ENCODE peak calls at places on chromosomes 11 and 22, in ten cellular contexts. M is BJ, O is type B pancreatic cell, A is Panc1, U is heart left ventricle, H is neural crest cell, C is choroid plexus epithelial cell, G is lower leg skin, Q is adrenal gland, V is cardiac fibroblast. K is an unnamed sample.

GRCh38 chr11:128018692-128019091 is 568.7 kb downstream of the ETS1 start:
- DNase-seq in U (no peak), Q (no peak), M (no peak), G (no peak), V (no peak), A (no peak), C (no peak), H (no peak), O (no peak), K (no peak)

GRCh38 chr11:48093795-48094642 is 113.7 kb downstream of the PTPRJ start:
- DNase-seq in H (no peak), C (peak), G (no peak), M (no peak), O (peak), Q (no peak), U (peak), A (no peak), V (no peak), K (no peak)

GRCh38 chr11:32434387-32435151 is 770 bp downstream of the WT1 start:
- DNase-seq in C (no peak), U (peak), M (no peak), V (peak), H (peak), G (no peak), Q (no peak), O (no peak), A (no peak), K (no peak)

GRCh38 chr11:9002920-9003572 is 755 bp downstream of the NRIP3 start:
- DNase-seq in H (no peak), O (no peak), G (no peak), U (no peak), V (no peak), C (no peak), M (no peak), A (no peak), Q (no peak), K (no peak)

GRCh38 chr11:704799-705645 is 1.0 kb upstream of the EPS8L2 start:
- DNase-seq in U (no peak), G (no peak), C (no peak), Q (no peak), H (no peak), O (peak), V (no peak), A (no peak), M (no peak), K (no peak)

GRCh38 chr11:19712281-19713220 is at the start of gene NAV2:
- DNase-seq in C (peak), H (peak), M (peak), Q (peak), G (peak), U (peak), O (peak), A (peak), V (peak), K (peak)

GRCh38 chr11:87368876-87369480 is 331.2 kb downstream of the TMEM135 start:
- DNase-seq in H (no peak), Q (no peak), G (no peak), U (no peak), A (no peak), O (no peak), C (peak), V (peak), M (no peak), K (no peak)

GRCh38 chr11:88421530-88421929 is 84.0 kb upstream of the CTSC start:
- DNase-seq in C (peak), H (no peak), U (peak), Q (no peak), M (no peak), A (no peak), V (peak), O (no peak), G (no peak), K (no peak)

GRCh38 chr11:123100378-123101085 is 38.6 kb upstream of the HSPA8 start:
- DNase-seq in C (peak), U (no peak), A (no peak), H (no peak), M (no peak), O (no peak), G (no peak), V (peak), Q (peak), K (no peak)

GRCh38 chr11:42112896-42113295 is 653.4 kb upstream of the LRRC4C start:
- DNase-seq in G (no peak), U (no peak), A (no peak), Q (no peak), V (no peak), O (no peak), H (no peak), M (no peak), C (no peak), K (no peak)

GRCh38 chr11:16226245-16226644 is 130.1 kb downstream of the SOX6 start:
- DNase-seq in Q (peak), O (no peak), V (peak), U (peak), H (no peak), G (no peak), M (no peak), C (peak), A (no peak), K (no peak)

GRCh38 chr11:13140028-13140870 is 131.1 kb downstream of the RASSF10 start:
- DNase-seq in Q (no peak), M (no peak), U (no peak), C (peak), V (no peak), A (no peak), O (no peak), G (no peak), H (no peak), K (no peak)

GRCh38 chr11:955154-956049 is 29.7 kb downstream of the AP2A2 start:
- DNase-seq in A (no peak), O (no peak), G (no peak), U (no peak), Q (no peak), H (no peak), V (no peak), C (no peak), M (no peak), K (no peak)

GRCh38 chr22:29912605-29913398 is 29.8 kb downstream of the MTMR3 start:
- DNase-seq in U (no peak), Q (no peak), C (peak), V (peak), A (no peak), M (peak), O (no peak), H (no peak), G (no peak), K (no peak)

GRCh38 chr11:14892577-14892976 is 546 bp upstream of the CYP2R1 start:
- DNase-seq in V (no peak), O (no peak), U (no peak), G (no peak), M (no peak), A (no peak), C (no peak), Q (no peak), H (no peak), K (no peak)

GRCh38 chr22:43365715-43366440 is 22.7 kb upstream of the SCUBE1 start:
- DNase-seq in Q (no peak), G (no peak), C (no peak), O (no peak), V (no peak), U (no peak), H (no peak), A (no peak), M (no peak), K (no peak)

GRCh38 chr11:2745511-2745910 is 45.7 kb upstream of the KCNQ1OT1 start:
- DNase-seq in Q (no peak), O (no peak), A (no peak), G (no peak), H (no peak), M (no peak), V (no peak), U (no peak), C (no peak), K (no peak)

GRCh38 chr11:126973051-126973450 is 27.5 kb downstream of the KIRREL3 start:
- DNase-seq in Q (no peak), V (no peak), U (no peak), H (no peak), G (no peak), O (no peak), C (no peak), A (no peak), M (no peak), K (no peak)

GRCh38 chr22:24694971-24695928 is 79.3 kb downstream of the PIWIL3 start:
- DNase-seq in O (no peak), V (no peak), U (no peak), A (no peak), C (no peak), Q (no peak), H (no peak), M (no peak), G (no peak), K (no peak)

GRCh38 chr22:42868751-42869251 is 11.7 kb upstream of the ARFGAP3 start:
- DNase-seq in C (no peak), A (no peak), V (no peak), O (no peak), Q (peak), H (no peak), G (peak), M (no peak), U (peak), K (no peak)

GRCh38 chr11:10709299-10710086 is 15.9 kb upstream of the IRAG1 start:
- DNase-seq in G (no peak), O (no peak), A (no peak), U (no peak), V (no peak), H (no peak), C (no peak), M (no peak), Q (no peak), K (no peak)

GRCh38 chr22:17303840-17304779 is 65.2 kb upstream of the CECR2 start:
- DNase-seq in V (no peak), U (no peak), A (no peak), Q (no peak), C (no peak), H (no peak), G (no peak), O (no peak), M (no peak), K (peak)

GRCh38 chr11:99271527-99271926 is 250.8 kb downstream of the CNTN5 start:
- DNase-seq in A (no peak), O (no peak), M (no peak), Q (no peak), G (no peak), U (no peak), C (no peak), H (no peak), V (no peak), K (no peak)

GRCh38 chr11:82927264-82927880 is 25.8 kb downstream of the DDIAS start:
- DNase-seq in O (no peak), H (no peak), Q (no peak), A (peak), M (no peak), V (peak), U (no peak), C (peak), G (no peak), K (no peak)

GRCh38 chr11:35919244-35919643 is 24.6 kb upstream of the LDLRAD3 start:
- DNase-seq in C (no peak), M (no peak), G (no peak), U (no peak), A (no peak), H (no peak), V (peak), Q (no peak), O (no peak), K (no peak)

GRCh38 chr11:10139656-10140055 is 154.4 kb downstream of the SBF2 start:
- DNase-seq in V (peak), M (peak), G (no peak), A (no peak), C (peak), Q (no peak), H (no peak), U (no peak), O (no peak), K (no peak)

GRCh38 chr11:15843309-15843857 is 513.0 kb downstream of the SOX6 start:
- DNase-seq in U (no peak), A (no peak), G (no peak), V (no peak), M (no peak), C (no peak), O (no peak), Q (no peak), H (peak), K (no peak)

GRCh38 chr22:17258015-17258827 is 39.0 kb upstream of the ADA2 start:
- DNase-seq in G (peak), U (peak), O (no peak), V (peak), A (no peak), C (peak), H (peak), Q (peak), M (no peak), K (peak)

GRCh38 chr11:1834132-1834610 is 619 bp upstream of the SYT8 start:
- DNase-seq in Q (no peak), M (no peak), C (no peak), U (peak), A (no peak), G (peak), H (no peak), O (no peak), V (no peak), K (no peak)

GRCh38 chr11:1641096-1641495 is 11.5 kb downstream of the KRTAP5-5 start:
- DNase-seq in U (no peak), Q (no peak), G (no peak), C (no peak), M (no peak), A (no peak), V (no peak), H (no peak), O (no peak), K (no peak)

GRCh38 chr11:31487848-31488247 is 21.6 kb downstream of the IMMP1L start:
- DNase-seq in U (no peak), M (no peak), G (no peak), V (peak), C (peak), Q (no peak), A (no peak), H (peak), O (no peak), K (no peak)

GRCh38 chr11:74696932-74697687 is 34.1 kb downstream of the CHRDL2 start:
- DNase-seq in A (no peak), O (no peak), G (peak), Q (peak), M (peak), U (peak), H (no peak), V (peak), C (peak), K (no peak)

GRCh38 chr11:79561496-79561895 is 120.7 kb upstream of the TENM4 start:
- DNase-seq in M (no peak), H (no peak), A (no peak), G (no peak), C (no peak), V (no peak), O (no peak), U (no peak), Q (no peak), K (no peak)

GRCh38 chr11:76803811-76804600 is 20.9 kb downstream of the TSKU start:
- DNase-seq in G (peak), O (peak), H (no peak), M (no peak), C (peak), V (peak), A (no peak), Q (no peak), U (no peak), K (no peak)

GRCh38 chr11:94650756-94651155 is 83.6 kb downstream of the PIWIL4 start:
- DNase-seq in G (peak), H (no peak), A (no peak), Q (peak), O (peak), C (peak), U (peak), M (peak), V (peak), K (no peak)

GRCh38 chr11:19853016-19853415 is 140.4 kb downstream of the NAV2 start:
- DNase-seq in U (no peak), G (no peak), M (no peak), C (no peak), Q (no peak), V (peak), H (no peak), A (no peak), O (no peak), K (no peak)

GRCh38 chr22:37401401-37401859 is 25.8 kb downstream of the ELFN2 start:
- DNase-seq in M (no peak), C (peak), O (no peak), Q (no peak), G (no peak), A (no peak), U (no peak), H (no peak), V (peak), K (no peak)

GRCh38 chr11:65593518-65594414 is 1.8 kb downstream of the KCNK7 start:
- DNase-seq in U (no peak), A (no peak), M (no peak), Q (peak), V (peak), O (no peak), G (no peak), C (no peak), H (no peak), K (no peak)

GRCh38 chr11:65592840-65593517 is 2.6 kb downstream of the KCNK7 start:
- DNase-seq in V (no peak), G (no peak), Q (peak), M (no peak), H (no peak), C (no peak), A (no peak), O (no peak), U (no peak), K (no peak)

GRCh38 chr11:65590240-65590738 is 5.3 kb downstream of the KCNK7 start:
- DNase-seq in A (no peak), M (no peak), H (no peak), C (peak), O (no peak), U (no peak), Q (no peak), V (peak), G (no peak), K (no peak)

GRCh38 chr11:65589444-65590239 is 6.0 kb downstream of the KCNK7 start:
- DNase-seq in M (no peak), U (no peak), C (peak), O (no peak), A (no peak), V (no peak), H (no peak), G (no peak), Q (no peak), K (no peak)

GRCh38 chr11:65591939-65592814 is 3.4 kb downstream of the KCNK7 start:
- DNase-seq in V (no peak), A (no peak), M (no peak), U (no peak), G (no peak), O (no peak), C (peak), H (no peak), Q (no peak), K (no peak)
- TF ChIP-seq CTCF in V (no peak), A (no peak), M (no peak), U (peak), G (no peak), O (peak), C (peak), H (peak), Q (no peak), K (no peak)

GRCh38 chr11:70829160-70829899 is 423.0 kb downstream of the SHANK2 start:
- DNase-seq in A (no peak), M (no peak), O (no peak), C (no peak), V (no peak), Q (no peak), H (no peak), U (no peak), G (no peak), K (no peak)
- TF ChIP-seq CTCF in A (no peak), M (no peak), O (no peak), C (no peak), V (no peak), Q (no peak), H (no peak), U (no peak), G (no peak), K (no peak)

DNA sequence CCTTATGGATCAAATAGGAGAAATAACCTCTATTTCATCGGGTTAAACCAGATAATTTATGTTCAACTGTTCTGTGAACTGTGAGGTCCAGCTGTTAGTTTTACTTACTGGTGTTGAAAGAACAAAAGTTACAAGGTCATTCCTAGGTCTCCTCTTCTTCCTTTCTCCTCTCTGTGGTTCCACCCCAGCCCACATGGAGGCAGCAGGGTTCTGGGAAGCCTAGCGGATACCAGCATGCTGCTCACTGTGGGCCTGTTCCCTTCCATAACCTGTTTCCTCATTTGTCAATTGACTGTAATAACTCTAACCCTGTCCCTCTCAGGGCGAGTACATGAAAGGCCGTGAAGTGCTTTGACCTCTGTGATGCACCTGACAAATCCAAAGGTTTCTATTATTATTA is 27.8 kb downstream of the RELT start:
- DNase-seq in C (peak), O (no peak), Q (peak), A (no peak), V (peak), H (peak), G (no peak), M (no peak), U (peak), K (no peak)
- TF ChIP-seq CTCF in C (peak), O (peak), Q (peak), A (peak), V (peak), H (peak), G (no peak), M (peak), U (peak), K (no peak)

GRCh38 chr11:103619480-103619879 is 417.0 kb upstream of the DDI1 start:
- DNase-seq in O (no peak), A (no peak), V (peak), C (peak), U (no peak), Q (no peak), H (no peak), G (no peak), M (no peak), K (no peak)
- TF ChIP-seq CTCF in O (peak), A (peak), V (peak), C (peak), U (no peak), Q (no peak), H (no peak), G (no peak), M (peak), K (no peak)

GRCh38 chr22:34301569-34301968 is 381.3 kb upstream of the LARGE1 start:
- DNase-seq in M (no peak), G (no peak), U (no peak), Q (no peak), C (no peak), H (no peak), V (no peak), A (no peak), O (no peak), K (no peak)
- TF ChIP-seq CTCF in M (no peak), G (no peak), U (no peak), Q (no peak), C (no peak), H (no peak), V (no peak), A (no peak), O (no peak), K (no peak)

DNA sequence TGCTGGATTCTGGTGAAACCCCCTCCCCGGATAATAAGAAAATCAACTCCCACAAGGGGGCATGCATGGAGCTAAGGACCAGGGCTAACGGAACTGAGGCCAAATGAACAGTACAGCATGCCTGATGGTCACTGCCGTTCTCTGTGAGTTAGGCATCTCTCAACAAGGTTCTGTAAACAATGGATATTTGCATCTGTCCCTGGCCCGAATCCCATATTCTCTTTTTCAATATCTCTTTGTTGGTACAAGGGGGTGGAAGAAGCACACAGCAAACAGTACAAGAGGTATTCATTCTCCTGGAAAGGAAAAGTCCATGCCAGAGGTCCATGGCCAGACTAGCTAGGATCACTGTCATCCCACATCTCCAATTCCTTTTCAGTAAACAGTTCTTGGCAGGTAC is 32.2 kb upstream of the APOA1 start:
- DNase-seq in M (no peak), V (no peak), H (no peak), C (no peak), G (no peak), A (no peak), Q (no peak), O (no peak), U (no peak), K (no peak)
- TF ChIP-seq CTCF in M (no peak), V (no peak), H (no peak), C (no peak), G (no peak), A (peak), Q (no peak), O (no peak), U (no peak), K (no peak)

GRCh38 chr11:61609970-61610347 is 29.1 kb upstream of the SYT7 start:
- DNase-seq in U (peak), Q (no peak), G (no peak), C (no peak), O (no peak), V (no peak), H (no peak), A (no peak), M (no peak), K (no peak)
- TF ChIP-seq CTCF in U (no peak), Q (no peak), G (no peak), C (peak), O (peak), V (peak), H (peak), A (no peak), M (peak), K (no peak)